ENCODE peak calls at places on chromosomes 5 and 9, in six cellular contexts. D, F, T, X, G and V are unnamed samples.

GRCh38 chr5:139251695-139252288 is 41.7 kb upstream of the MATR3 start:
- DNase-seq in G (peak; percentile 58), F (no peak), D (no peak), T (no peak), X (no peak), V (no peak)

GRCh38 chr5:177495243-177496060 is 2.0 kb downstream of the PDLIM7 start:
- DNase-seq in F (peak; percentile 44), T (peak; percentile 84), D (peak; percentile 86), G (peak; percentile 88), X (peak; percentile 62), V (no peak)

GRCh38 chr5:65243161-65243560 is 238.6 kb downstream of the ADAMTS6 start:
- DNase-seq in X (peak; percentile 54), T (no peak), G (no peak), F (no peak), D (no peak), V (no peak)

GRCh38 chr9:14107977-14108376 is 206.0 kb downstream of the NFIB start:
- DNase-seq in F (peak; percentile 30), T (no peak), G (no peak), D (peak; percentile 95), X (no peak), V (no peak)

GRCh38 chr5:53418844-53419243 is 61.6 kb upstream of the FST start:
- DNase-seq in G (peak; percentile 99), D (peak; percentile 88), X (no peak), T (no peak), F (no peak), V (no peak)

GRCh38 chr9:105672711-105673234 is 10.5 kb downstream of the TAL2 start:
- DNase-seq in D (no peak), F (no peak), X (no peak), T (no peak), G (no peak), V (no peak)

GRCh38 chr9:100601216-100601615 is 23.3 kb downstream of the CAVIN4 start:
- DNase-seq in X (peak; percentile 69), G (peak; percentile 55), D (peak; percentile 52), T (no peak), F (peak; percentile 56), V (no peak)

GRCh38 chr5:59588922-59589321 is 304.6 kb downstream of the PDE4D start:
- DNase-seq in G (no peak), D (peak; percentile 16), X (no peak), F (no peak), T (no peak), V (no peak)

GRCh38 chr9:136087741-136088480 is 7.2 kb downstream of the NACC2 start:
- DNase-seq in X (no peak), G (no peak), T (no peak), D (no peak), F (no peak), V (no peak)

GRCh38 chr5:116023619-116024018 is 8.7 kb upstream of the ARL14EPL start:
- DNase-seq in D (no peak), T (no peak), G (no peak), X (no peak), F (no peak), V (no peak)

GRCh38 chr5:88660326-88660946 is 222.5 kb downstream of the MEF2C start:
- DNase-seq in F (no peak), X (no peak), T (no peak), D (no peak), G (peak; percentile 13), V (no peak)

GRCh38 chr5:153520952-153521351 is 30.5 kb downstream of the GRIA1 start:
- DNase-seq in X (no peak), D (no peak), G (peak; percentile 40), T (no peak), F (no peak), V (no peak)

GRCh38 chr5:134506054-134507039 is 19.1 kb upstream of the JADE2 start:
- DNase-seq in D (no peak), X (peak; percentile 98), T (peak; percentile 74), F (peak; percentile 98), G (no peak), V (peak; percentile 97)

GRCh38 chr5:14068136-14068535 is 75.0 kb upstream of the TRIO start:
- DNase-seq in T (no peak), F (no peak), X (no peak), D (no peak), G (peak; percentile 33), V (no peak)

GRCh38 chr9:110555971-110556370 is 23.6 kb downstream of the SVEP1 start:
- DNase-seq in D (peak; percentile 96), T (no peak), G (peak; percentile 88), F (peak; percentile 70), X (peak; percentile 62), V (peak; percentile 49)

GRCh38 chr5:10133830-10134229 is 115.9 kb downstream of the ATPSCKMT start:
- DNase-seq in X (no peak), G (peak; percentile 16), T (no peak), F (no peak), D (no peak), V (no peak)

GRCh38 chr5:62100201-62100600 is 205.8 kb upstream of the KIF2A start:
- DNase-seq in T (no peak), G (no peak), D (no peak), F (no peak), X (no peak), V (no peak)

GRCh38 chr9:116842658-116843057 is 155.6 kb downstream of the TRIM32 start:
- DNase-seq in X (peak; percentile 6), G (no peak), F (no peak), D (no peak), T (no peak), V (no peak)

GRCh38 chr9:123552530-123552929 is 196.5 kb downstream of the CRB2 start:
- DNase-seq in T (no peak), D (no peak), G (no peak), X (no peak), F (no peak), V (no peak)

GRCh38 chr9:127572961-127573727 is 38.9 kb upstream of the STXBP1 start:
- DNase-seq in X (no peak), D (no peak), T (no peak), F (peak; percentile 46), G (peak; percentile 85), V (no peak)

GRCh38 chr9:131676431-131676972 is 63.4 kb downstream of the RAPGEF1 start:
- DNase-seq in T (no peak), F (no peak), G (no peak), X (no peak), D (no peak), V (no peak)

GRCh38 chr5:1824109-1824821 is 23.1 kb downstream of the NDUFS6 start:
- DNase-seq in D (no peak), T (peak; percentile 45), F (no peak), X (no peak), G (no peak), V (peak; percentile 42)

GRCh38 chr5:145362261-145362660 is 472.9 kb downstream of the PRELID2 start:
- DNase-seq in F (no peak), G (peak; percentile 93), T (no peak), X (no peak), D (peak; percentile 80), V (no peak)

GRCh38 chr9:73156593-73157187 is 5.0 kb downstream of the ANXA1 start:
- DNase-seq in T (no peak), G (no peak), F (no peak), X (no peak), D (no peak), V (no peak)

GRCh38 chr5:105917189-105917588 is 1753.5 kb downstream of the EFNA5 start:
- DNase-seq in X (no peak), F (no peak), D (no peak), G (no peak), T (no peak), V (no peak)

GRCh38 chr9:214488-215448 is at the start of gene DOCK8:
- DNase-seq in X (peak; percentile 31), G (no peak), F (peak; percentile 78), T (peak; percentile 97), D (peak; percentile 24), V (peak; percentile 84)

GRCh38 chr9:125841444-125841843 is 94.3 kb downstream of the PBX3 start:
- DNase-seq in F (no peak), X (no peak), G (no peak), D (no peak), T (no peak), V (no peak)

GRCh38 chr9:17837931-17838330 is 259.1 kb downstream of the SH3GL2 start:
- DNase-seq in X (peak; percentile 6), F (no peak), G (no peak), D (no peak), T (no peak), V (no peak)

GRCh38 chr5:113357696-113358476 is 76.9 kb downstream of the TSSK1B start:
- DNase-seq in D (peak; percentile 72), F (no peak), T (no peak), X (no peak), G (no peak), V (no peak)

GRCh38 chr5:1152771-1153282 is 41.0 kb upstream of the SLC12A7 start:
- DNase-seq in X (no peak), T (no peak), G (no peak), D (no peak), F (no peak), V (no peak)

GRCh38 chr5:154478224-154478565 is at the start of gene HAND1:
- DNase-seq in X (peak; percentile 25), F (peak; percentile 61), T (no peak), G (no peak), D (peak; percentile 34), V (no peak)

GRCh38 chr5:159189310-159189709 is 20.0 kb downstream of the RNF145 start:
- DNase-seq in X (no peak), T (no peak), F (no peak), D (peak; percentile 28), G (peak; percentile 38), V (no peak)

GRCh38 chr5:80837679-80838078 is 122.5 kb upstream of the RASGRF2 start:
- DNase-seq in D (no peak), F (no peak), X (no peak), G (no peak), T (no peak), V (no peak)

GRCh38 chr5:101637599-101637998 is 658.5 kb downstream of the SLCO4C1 start:
- DNase-seq in T (no peak), X (no peak), D (no peak), G (no peak), F (no peak), V (no peak)
- TF ChIP-seq POLR2A in T (no peak), X (no peak), D (no peak), G (no peak), F (no peak), V (no peak)

GRCh38 chr5:137837741-137838389 is 29.8 kb upstream of the MYOT start:
- DNase-seq in X (no peak), T (no peak), F (no peak), D (no peak), G (no peak), V (no peak)
- H3K27ac ChIP-seq in X (no peak overlapping the region), T (no peak overlapping the region), F (no peak overlapping the region), D (no peak overlapping the region), G (no peak overlapping the region), V (no peak overlapping the region)

DNA sequence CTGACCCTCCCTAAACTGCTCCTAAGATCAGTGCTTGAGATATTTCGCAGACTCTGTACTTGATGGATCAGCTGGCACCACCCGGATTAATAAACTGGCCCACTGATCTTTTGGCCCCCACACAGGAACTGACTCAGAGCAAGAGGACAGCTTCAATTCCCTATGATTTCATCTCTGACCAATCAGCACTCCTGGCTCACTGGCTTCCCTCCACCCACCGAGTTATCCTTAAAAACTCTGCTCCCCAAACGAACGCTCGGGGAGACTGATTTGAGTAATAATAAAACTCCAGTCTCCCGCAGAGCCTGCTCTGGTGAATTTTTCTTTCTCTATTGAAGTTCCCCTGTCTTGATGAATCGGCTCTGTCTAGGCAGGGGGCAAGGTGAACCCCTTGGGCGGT is 36.5 kb upstream of the CD180 start:
- DNase-seq in G (peak; percentile 42), X (no peak), T (no peak), D (no peak), F (no peak), V (no peak)
- TF ChIP-seq POLR2A in G (no peak), X (no peak), T (no peak), D (no peak), F (no peak), V (no peak)

GRCh38 chr5:95530441-95530840 is 24.3 kb downstream of the SKIC3 start:
- DNase-seq in X (no peak), D (no peak), F (no peak), T (no peak), G (peak; percentile 95), V (no peak)
- H3K27ac ChIP-seq in X (no peak overlapping the region), D (no peak overlapping the region), F (no peak overlapping the region), T (no peak overlapping the region), G (no peak overlapping the region), V (no peak overlapping the region)